ENCODE peak calls at places on chromosomes 7 and 10, in four cellular contexts. W is HepG2, K is K562, E is WTC11. V is an unnamed sample.

GRCh38 chr7:44184874-44185446 is 4.3 kb downstream of the GCK start:
- DNase-seq in W (no peak), E (no peak), K (no peak), V (no peak)

GRCh38 chr10:115829501-115830215 is 443.3 kb downstream of the GFRA1 start:
- DNase-seq in W (no peak), E (no peak), K (no peak), V (no peak)

GRCh38 chr7:142459557-142459963 is 201.7 kb upstream of the PRSS58 start:
- DNase-seq in E (no peak), K (peak; percentile 69), W (peak; percentile 25), V (peak; percentile 71)

GRCh38 chr10:43249151-43249961 is 17.5 kb downstream of the RASGEF1A start:
- DNase-seq in K (no peak), W (no peak), E (peak; percentile 8), V (no peak)

GRCh38 chr7:23467281-23467680 is 3.0 kb downstream of the IGF2BP3 start:
- DNase-seq in W (no peak), K (peak; percentile 34), E (no peak), V (no peak)

GRCh38 chr7:86950360-86950759 is 109.1 kb downstream of the ELAPOR2 start:
- DNase-seq in W (no peak), E (no peak), K (no peak), V (no peak)

GRCh38 chr10:89706011-89706410 is 4.6 kb downstream of the KIF20B start:
- DNase-seq in E (no peak), K (no peak), W (no peak), V (no peak)

GRCh38 chr10:63703113-63703670 is 182.0 kb downstream of the REEP3 start:
- DNase-seq in E (no peak), K (peak; percentile 48), W (no peak), V (no peak)

GRCh38 chr7:131008840-131009651 is 275.0 kb upstream of the KLF14 start:
- DNase-seq in K (no peak), E (no peak), W (no peak), V (no peak)

GRCh38 chr7:104627516-104627915 is 299.1 kb downstream of the LHFPL3 start:
- DNase-seq in E (peak; percentile 44), K (peak; percentile 38), W (no peak), V (peak; percentile 12)

GRCh38 chr10:96830511-96831199 is 1.4 kb upstream of the LCOR start:
- DNase-seq in E (peak; percentile 73), K (peak; percentile 84), W (peak; percentile 66), V (peak; percentile 47)

GRCh38 chr10:69446650-69447151 is 4.6 kb upstream of the TSPAN15 start:
- DNase-seq in E (no peak), W (peak; percentile 81), K (peak; percentile 45), V (no peak)

GRCh38 chr10:29946953-29947700 is 112.3 kb downstream of the JCAD start:
- DNase-seq in K (no peak), E (no peak), W (no peak), V (no peak)

GRCh38 chr10:1706711-1707110 is 30.6 kb downstream of the ADARB2 start:
- DNase-seq in W (no peak), E (no peak), K (no peak), V (no peak)

GRCh38 chr10:84348431-84348830 is 20.0 kb downstream of the CCSER2 start:
- DNase-seq in K (no peak), W (no peak), E (no peak), V (no peak)

GRCh38 chr7:75892634-75893272 is 13.9 kb downstream of the RHBDD2 start:
- DNase-seq in E (no peak), K (peak; percentile 50), W (no peak), V (no peak)

GRCh38 chr7:151632750-151633515 is 113.2 kb upstream of the RHEB start:
- DNase-seq in W (no peak), E (peak; percentile 56), K (peak; percentile 62), V (no peak)

GRCh38 chr7:73832806-73833205 is 2.0 kb downstream of the CLDN4 start:
- DNase-seq in W (no peak), K (no peak), E (no peak), V (no peak)

GRCh38 chr7:73830872-73831655 is at the start of gene CLDN4:
- DNase-seq in E (peak; percentile 80), W (peak; percentile 83), K (no peak), V (no peak)

GRCh38 chr7:73833251-73833919 is 2.6 kb downstream of the CLDN4 start:
- DNase-seq in K (no peak), W (peak; percentile 57), E (no peak), V (no peak)

GRCh38 chr7:73830618-73830871 is 251 bp upstream of the CLDN4 start:
- DNase-seq in W (no peak), E (no peak), K (no peak), V (no peak)

DNA sequence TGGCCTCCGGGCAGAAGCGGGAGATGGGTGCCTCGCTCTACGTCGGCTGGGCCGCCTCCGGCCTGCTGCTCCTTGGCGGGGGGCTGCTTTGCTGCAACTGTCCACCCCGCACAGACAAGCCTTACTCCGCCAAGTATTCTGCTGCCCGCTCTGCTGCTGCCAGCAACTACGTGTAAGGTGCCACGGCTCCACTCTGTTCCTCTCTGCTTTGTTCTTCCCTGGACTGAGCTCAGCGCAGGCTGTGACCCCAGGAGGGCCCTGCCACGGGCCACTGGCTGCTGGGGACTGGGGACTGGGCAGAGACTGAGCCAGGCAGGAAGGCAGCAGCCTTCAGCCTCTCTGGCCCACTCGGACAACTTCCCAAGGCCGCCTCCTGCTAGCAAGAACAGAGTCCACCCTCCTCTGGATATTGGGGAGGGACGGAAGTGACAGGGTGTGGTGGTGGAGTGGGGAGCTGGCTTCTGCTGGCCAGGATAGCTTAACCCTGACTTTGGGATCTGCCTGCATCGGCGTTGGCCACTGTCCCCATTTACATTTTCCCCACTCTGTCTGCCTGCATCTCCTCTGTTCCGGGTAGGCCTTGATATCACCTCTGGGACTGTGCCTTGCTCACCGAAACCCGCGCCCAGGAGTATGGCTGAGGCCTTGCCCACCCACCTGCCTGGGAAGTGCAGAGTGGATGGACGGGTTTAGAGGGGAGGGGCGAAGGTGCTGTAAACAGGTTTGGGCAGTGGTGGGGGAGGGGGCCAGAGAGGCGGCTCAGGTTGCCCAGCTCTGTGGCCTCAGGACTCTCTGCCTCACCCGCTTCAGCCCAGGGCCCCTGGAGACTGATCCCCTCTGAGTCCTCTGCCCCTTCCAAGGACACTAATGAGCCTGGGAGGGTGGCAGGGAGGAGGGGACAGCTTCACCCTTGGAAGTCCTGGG is 1.1 kb downstream of the CLDN4 start:
- DNase-seq in E (peak; percentile 88), K (no peak), W (peak; percentile 58), V (no peak)
- TF ChIP-seq ELF4 in E (no peak), K (no peak), W (no peak), V (no peak)

DNA sequence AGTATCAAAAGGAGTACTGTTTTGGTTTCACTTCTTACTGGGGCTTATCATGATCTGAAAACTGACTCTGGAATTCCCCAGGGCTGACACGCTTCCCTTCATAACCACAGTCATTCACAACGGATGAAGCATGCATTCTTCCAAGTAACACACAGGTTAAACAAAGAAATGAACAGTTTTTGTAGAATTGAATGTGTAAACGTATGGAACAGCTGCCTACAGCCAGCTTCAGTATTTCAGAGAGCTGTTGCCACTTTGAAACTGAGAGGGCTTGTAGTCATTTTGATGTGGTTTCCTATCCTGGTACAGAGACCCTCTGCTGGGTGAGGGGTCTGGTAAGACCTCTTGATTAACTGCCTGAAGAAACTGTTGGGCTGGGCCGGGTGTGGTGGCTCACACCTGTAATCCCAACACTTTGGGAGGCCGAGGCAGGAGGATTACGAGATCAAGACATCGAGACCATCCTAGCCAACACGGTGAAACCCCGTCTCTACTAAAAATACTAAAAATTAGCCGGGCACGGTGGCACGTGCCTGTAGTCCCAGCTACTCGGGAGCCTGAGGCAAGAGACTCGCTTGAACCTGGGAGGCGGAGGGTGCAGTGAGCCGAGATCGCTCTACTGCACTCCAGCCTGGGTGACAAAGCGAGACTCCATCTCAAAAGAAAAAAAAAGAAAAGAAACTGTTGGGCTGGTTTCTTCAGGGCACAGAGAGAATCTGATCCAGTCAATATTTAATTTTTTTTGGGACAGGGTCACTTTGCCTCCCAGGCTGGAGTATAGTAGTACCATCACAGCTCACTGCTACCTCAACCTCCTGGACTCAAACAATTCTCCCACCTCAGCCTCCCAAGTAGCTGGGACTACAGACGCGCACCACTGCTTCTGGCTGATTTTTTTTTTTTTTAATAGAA is 4.7 kb downstream of the NFE2L3 start:
- DNase-seq in E (no peak), K (peak; percentile 51), W (peak; percentile 81), V (no peak)
- TF ChIP-seq ELF4 in E (no peak), K (no peak), W (no peak), V (no peak)

DNA sequence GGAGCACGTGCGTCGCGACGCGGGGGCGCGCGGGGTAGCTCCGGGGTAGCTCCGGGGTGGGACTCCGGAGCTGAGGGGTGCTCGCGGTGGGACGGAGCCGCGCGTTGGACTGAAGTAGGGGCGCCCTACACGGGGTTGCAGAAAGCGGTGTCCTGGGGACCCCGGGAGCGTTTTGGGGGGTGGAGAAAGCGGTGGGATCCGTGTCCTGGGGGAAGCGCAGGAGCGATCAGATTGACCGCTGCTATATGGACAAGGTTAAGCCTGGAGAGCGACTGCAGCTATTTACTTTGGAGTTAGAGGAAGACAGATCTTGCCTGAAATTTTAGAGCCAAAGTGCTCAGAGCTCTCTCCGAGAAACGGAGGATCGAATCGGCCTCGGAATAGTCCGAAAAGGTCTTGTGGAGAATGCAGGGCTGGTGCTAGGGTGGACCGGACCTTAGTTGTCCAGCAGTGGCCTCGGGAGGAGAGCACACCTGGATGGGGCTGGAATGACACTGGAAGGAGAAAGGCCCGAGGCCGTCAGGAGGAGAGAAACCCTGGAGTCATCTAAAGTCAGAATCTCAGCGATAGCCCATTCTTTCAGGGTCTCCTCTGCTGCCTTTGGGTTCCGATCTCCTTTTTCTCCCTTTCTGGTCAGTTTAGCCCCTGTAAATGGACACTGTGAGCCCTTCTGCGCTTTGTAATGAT is 564 bp downstream of the PDSS1 start:
- DNase-seq in E (no peak), W (no peak), K (peak; percentile 19), V (peak; percentile 9)
- TF ChIP-seq ELF4 in E (no peak), W (no peak), K (no peak), V (no peak)

DNA sequence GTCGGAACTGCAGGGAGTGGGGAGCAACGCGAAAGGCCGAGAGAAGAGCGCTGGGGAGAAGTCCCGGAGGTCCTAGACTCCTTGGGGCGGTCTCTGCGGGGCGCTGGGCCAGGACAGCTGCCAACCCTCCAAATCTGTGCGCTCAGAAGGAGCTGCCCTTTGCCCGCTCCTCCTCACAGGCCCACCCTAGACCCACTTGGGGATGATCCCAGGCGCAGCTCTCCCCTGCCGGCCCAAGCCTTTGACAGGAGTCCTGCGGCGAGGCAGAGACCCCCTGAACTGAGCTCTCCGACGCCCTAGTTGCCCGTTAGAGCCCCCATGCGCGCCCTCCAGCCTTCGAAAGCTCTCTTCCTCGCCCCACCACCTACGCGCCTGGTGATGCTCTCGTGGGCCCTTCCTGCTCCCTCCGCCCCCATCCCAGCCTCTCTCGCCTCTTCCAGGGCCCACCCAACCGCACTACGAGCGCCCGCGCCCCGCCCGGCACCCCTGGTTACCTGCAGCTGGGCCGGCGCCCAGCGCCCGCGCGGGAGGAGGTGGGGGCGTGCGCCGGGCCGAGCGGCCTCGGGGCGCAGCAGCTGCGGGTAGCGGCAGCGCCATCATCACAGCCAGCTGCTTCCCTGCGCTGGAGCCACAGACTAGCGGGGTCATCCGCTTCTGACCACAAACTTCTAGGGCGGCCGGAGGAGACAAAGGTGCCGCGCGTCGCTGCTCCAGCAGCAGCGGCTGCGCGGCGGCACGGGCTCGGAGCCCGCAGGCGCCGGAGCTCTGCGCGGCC is 353.4 kb downstream of the DNAJB6 start:
- DNase-seq in K (no peak), E (peak; percentile 26), W (no peak), V (peak; percentile 26)
- TF ChIP-seq ELF4 in K (no peak), E (no peak), W (no peak), V (no peak)